ENCODE peak calls at places on chromosomes 16 and 17, in six cellular contexts. T is stomach, E is ovary, L is heart left ventricle, S is body of pancreas, N is right lobe of liver. C is an unnamed sample. For H3K4me1 and H3K36me3, the result is how much of the 10 kb centered on the place peaks cover.

GRCh38 chr17:49457564-49458535 is 37.2 kb upstream of the NGFR start:
- DNase-seq in E (no peak), T (no peak), N (no peak), L (no peak), S (no peak), C (no peak)

GRCh38 chr17:53129863-53130262 is 692.9 kb upstream of the KIF2B start:
- DNase-seq in N (no peak), T (no peak), L (no peak), E (no peak), S (no peak), C (no peak)

GRCh38 chr17:58306131-58306951 is 22.3 kb downstream of the TSPOAP1 start:
- DNase-seq in L (no peak), N (no peak), S (no peak), T (peak), E (no peak), C (no peak)

GRCh38 chr17:33192961-33193911 is 99.9 kb downstream of the ASIC2 start:
- DNase-seq in N (no peak), T (no peak), S (no peak), E (no peak), L (no peak), C (no peak)

GRCh38 chr16:1530883-1531637 is 2.4 kb upstream of the TMEM204 start:
- DNase-seq in E (no peak), T (no peak), S (no peak), N (peak), L (peak), C (no peak)

GRCh38 chr16:10752843-10753523 is 9.3 kb downstream of the NUBP1 start:
- DNase-seq in L (peak), E (no peak), N (peak), S (no peak), T (peak), C (no peak)

GRCh38 chr17:19766421-19767270 is 18.5 kb upstream of the ALDH3A1 start:
- DNase-seq in E (peak), L (peak), S (peak), T (peak), N (peak), C (peak)

GRCh38 chr17:28887871-28888471 is 9.6 kb downstream of the FLOT2 start:
- DNase-seq in N (no peak), E (no peak), S (no peak), T (no peak), L (no peak), C (no peak)

GRCh38 chr17:81210868-81211267 is 11.9 kb downstream of the CEP131 start:
- DNase-seq in N (no peak), S (no peak), E (no peak), T (no peak), L (no peak), C (no peak)

GRCh38 chr16:88132836-88133506 is 181.7 kb downstream of the BANP start:
- DNase-seq in L (no peak), E (no peak), S (no peak), T (no peak), N (no peak), C (no peak)

GRCh38 chr16:78443300-78443604 is 343.8 kb downstream of the WWOX start:
- DNase-seq in S (no peak), N (no peak), E (no peak), L (no peak), T (no peak), C (no peak)

GRCh38 chr17:77535435-77535834 is 394.7 kb downstream of the SEC14L1 start:
- DNase-seq in T (peak), E (no peak), L (peak), N (no peak), S (no peak), C (no peak)

GRCh38 chr17:17108681-17109049 is 66.4 kb downstream of the MPRIP start:
- DNase-seq in E (no peak), S (no peak), T (peak), N (no peak), L (no peak), C (peak)

GRCh38 chr16:29816694-29817441 is 916 bp downstream of the PAGR1 start:
- DNase-seq in L (peak), S (peak), N (peak), T (peak), E (peak), C (no peak)

GRCh38 chr17:73552300-73553088 is 91.8 kb downstream of the SDK2 start:
- DNase-seq in N (no peak), E (no peak), L (no peak), S (no peak), T (no peak), C (no peak)

GRCh38 chr17:60901806-60902205 is 224.2 kb downstream of the BCAS3 start:
- DNase-seq in E (no peak), N (no peak), T (no peak), L (no peak), S (no peak), C (no peak)

GRCh38 chr16:86016201-86016965 is 117.4 kb downstream of the IRF8 start:
- DNase-seq in L (no peak), S (peak), N (no peak), T (no peak), E (peak), C (peak)

GRCh38 chr16:89104930-89105571 is 11.4 kb downstream of the ACSF3 start:
- DNase-seq in E (no peak), T (no peak), S (no peak), N (no peak), L (no peak), C (no peak)

GRCh38 chr16:58331024-58331707 is 36.3 kb upstream of the PRSS54 start:
- DNase-seq in S (no peak), E (no peak), N (no peak), L (no peak), T (no peak), C (no peak)

GRCh38 chr17:47257651-47258339 is 4.2 kb downstream of the ITGB3 start:
- DNase-seq in S (no peak), N (no peak), T (no peak), E (no peak), L (no peak), C (no peak)

DNA sequence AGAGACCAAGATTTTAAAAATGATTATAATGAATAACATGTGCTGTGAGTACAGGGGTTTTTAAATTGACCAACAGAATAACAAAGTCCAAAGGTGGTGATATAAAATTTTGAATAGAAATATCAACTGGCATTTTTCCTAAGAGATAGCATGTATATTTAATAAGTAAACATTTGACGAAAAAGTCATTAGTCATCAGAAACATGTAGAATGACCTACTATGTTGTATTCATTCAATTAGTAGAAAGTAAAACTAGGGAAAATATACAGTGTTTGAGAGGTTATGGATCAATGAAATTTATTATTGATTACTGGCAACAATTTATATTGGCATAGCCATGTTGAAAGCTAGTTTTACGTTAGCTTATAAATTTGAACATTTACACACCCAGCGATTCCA is 30.6 kb upstream of the CNTNAP4 start:
- DNase-seq in T (no peak), S (no peak), L (no peak), N (no peak), E (no peak), C (no peak)
- TF ChIP-seq POLR2A in T (no peak), S (no peak), L (no peak), N (no peak), E (no peak), C (no peak)

GRCh38 chr17:41531993-41532392 is 3.9 kb upstream of the KRT19 start:
- DNase-seq in N (no peak), E (no peak), S (no peak), T (no peak), L (no peak), C (no peak)

GRCh38 chr17:41535764-41536481 is 7.8 kb upstream of the KRT19 start:
- DNase-seq in L (no peak), N (no peak), S (no peak), T (no peak), E (peak), C (peak)

GRCh38 chr17:41532947-41533570 is 5.0 kb upstream of the KRT19 start:
- DNase-seq in S (no peak), L (no peak), T (no peak), N (no peak), E (no peak), C (peak)

GRCh38 chr17:41534899-41535546 is 6.9 kb upstream of the KRT19 start:
- DNase-seq in L (no peak), T (no peak), S (no peak), N (no peak), E (peak), C (no peak)

GRCh38 chr17:41533613-41534012 is 5.5 kb upstream of the KRT19 start:
- DNase-seq in N (no peak), T (no peak), S (no peak), E (no peak), L (no peak), C (no peak)
- H3K4me1 ChIP-seq in N (under half), T (under half), S (under half), E (under half), L (under half), C (under half)

GRCh38 chr16:16064874-16065384 is 115.5 kb downstream of the ABCC1 start:
- DNase-seq in S (no peak), L (no peak), T (no peak), E (no peak), N (no peak), C (no peak)
- H3K36me3 ChIP-seq in S (under half), L (under half), T (half or more), E (under half), N (under half), C (under half)

GRCh38 chr17:6661464-6661848 is 9.9 kb downstream of the C17orf100 start:
- DNase-seq in T (no peak), N (no peak), E (no peak), L (no peak), S (no peak), C (no peak)

GRCh38 chr17:6660101-6660500 is 8.5 kb downstream of the C17orf100 start:
- DNase-seq in E (no peak), L (no peak), S (no peak), N (no peak), T (no peak), C (peak)

GRCh38 chr17:6666077-6666521 is 14.5 kb downstream of the C17orf100 start:
- DNase-seq in S (peak), L (peak), E (peak), N (peak), T (peak), C (peak)

GRCh38 chr17:6657633-6658287 is 6.2 kb downstream of the C17orf100 start:
- DNase-seq in S (no peak), E (no peak), N (no peak), T (no peak), L (no peak), C (no peak)

DNA sequence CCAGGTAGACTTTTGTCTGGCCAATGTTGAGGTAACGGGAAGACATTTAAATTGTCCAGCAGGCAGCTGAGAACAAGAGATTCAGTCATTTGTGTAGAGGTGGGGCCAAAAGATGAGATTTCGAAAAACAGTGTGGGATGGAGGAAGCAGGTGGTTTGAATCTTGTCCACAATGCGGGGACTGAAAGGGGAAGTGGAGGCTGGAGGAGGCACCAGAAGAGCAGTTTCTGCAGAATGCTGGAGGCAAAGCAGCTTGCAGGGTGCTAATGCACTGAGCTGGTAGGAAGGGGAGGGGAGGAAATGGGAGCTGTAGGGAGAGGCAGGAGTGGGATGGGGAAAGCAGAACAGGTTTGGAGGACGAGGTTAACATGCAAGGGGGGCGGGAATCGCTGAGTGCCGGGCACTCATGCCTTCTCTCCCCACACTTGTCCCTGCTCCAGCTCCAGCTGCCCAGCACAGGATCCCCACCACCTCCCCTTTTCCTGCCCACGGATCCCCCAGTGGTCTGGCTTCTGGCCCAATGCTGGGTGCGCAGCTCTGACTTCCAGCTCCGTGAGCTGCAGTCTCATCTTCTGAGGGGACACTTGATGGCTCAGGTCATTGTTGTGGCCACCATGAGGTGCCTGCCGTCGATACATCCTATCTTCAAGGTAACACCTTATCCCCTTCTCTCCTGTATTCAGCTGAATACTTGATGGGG is 9.4 kb downstream of the C17orf100 start:
- DNase-seq in S (no peak), T (no peak), L (no peak), N (no peak), E (no peak), C (no peak)
- TF ChIP-seq POLR2A in S (no peak), T (no peak), L (no peak), N (no peak), E (no peak), C (no peak)

C was measured in breast epithelium.